ENCODE peak calls at places on chromosomes 3 and 15, in seven cellular contexts. R, H, B, E, U, X and N are unnamed samples. For H3K36me3, the result is how much of the 10 kb centered on the place peaks cover.

GRCh38 chr3:133763797-133764734 is 17.9 kb downstream of the TF start:
- DNase-seq in R (no peak), H (no peak), B (no peak), E (no peak), U (no peak), X (no peak), N (no peak)

GRCh38 chr3:178754852-178755510 is 218.7 kb downstream of the KCNMB2 start:
- DNase-seq in R (no peak), H (no peak), B (no peak), E (no peak), U (no peak), X (no peak), N (no peak)

GRCh38 chr15:50888054-50888453 is 20.4 kb upstream of the AP4E1 start:
- DNase-seq in R (no peak), H (no peak), B (peak), E (no peak), U (no peak), X (no peak), N (no peak)

GRCh38 chr3:194189243-194189791 is 53.4 kb downstream of the HES1 start:
- DNase-seq in R (peak), H (no peak), B (no peak), E (no peak), U (no peak), X (no peak), N (no peak)

GRCh38 chr3:24351779-24352469 is 142.7 kb downstream of the THRB start:
- DNase-seq in R (peak), H (peak), B (no peak), E (no peak), U (no peak), X (no peak), N (peak)

GRCh38 chr15:77024273-77025065 is 29.5 kb downstream of the PSTPIP1 start:
- DNase-seq in R (peak), H (peak), B (peak), E (peak), U (peak), X (no peak), N (peak)

GRCh38 chr3:24156466-24156865 is 211.4 kb downstream of the NR1D2 start:
- DNase-seq in R (no peak), H (no peak), B (peak), E (no peak), U (no peak), X (peak), N (peak)

GRCh38 chr15:43977072-43977884 is 150.5 kb downstream of the WDR76 start:
- DNase-seq in R (no peak), H (no peak), B (no peak), E (no peak), U (no peak), X (peak), N (no peak)

GRCh38 chr3:138202945-138203701 is 16.0 kb downstream of the ARMC8 start:
- DNase-seq in R (no peak), H (no peak), B (no peak), E (no peak), U (no peak), X (no peak), N (no peak)

GRCh38 chr3:123076496-123077418 is 9.9 kb downstream of the PDIA5 start:
- DNase-seq in R (peak), H (no peak), B (no peak), E (peak), U (peak), X (no peak), N (no peak)

GRCh38 chr3:152349397-152349796 is 80.7 kb downstream of the MBNL1 start:
- DNase-seq in R (no peak), H (no peak), B (peak), E (no peak), U (no peak), X (no peak), N (peak)

GRCh38 chr15:83444936-83445335 is 2.2 kb upstream of the SH3GL3 start:
- DNase-seq in R (no peak), H (no peak), B (no peak), E (no peak), U (no peak), X (no peak), N (no peak)

GRCh38 chr3:13234664-13235063 is 161.4 kb upstream of the IQSEC1 start:
- DNase-seq in R (no peak), H (no peak), B (no peak), E (no peak), U (no peak), X (no peak), N (no peak)

GRCh38 chr3:187261541-187261969 is 30.0 kb downstream of the MASP1 start:
- DNase-seq in R (no peak), H (no peak), B (peak), E (no peak), U (no peak), X (no peak), N (peak)

GRCh38 chr15:28986108-28986507 is 100.3 kb downstream of the APBA2 start:
- DNase-seq in R (no peak), H (no peak), B (no peak), E (no peak), U (no peak), X (no peak), N (no peak)

GRCh38 chr3:17140670-17141505 is 256.1 kb downstream of the PLCL2 start:
- DNase-seq in R (peak), H (no peak), B (no peak), E (no peak), U (peak), X (no peak), N (no peak)

GRCh38 chr3:14424711-14425573 is 22.5 kb downstream of the SLC6A6 start:
- DNase-seq in R (no peak), H (no peak), B (peak), E (peak), U (no peak), X (no peak), N (no peak)

GRCh38 chr3:152466784-152467183 is 198.1 kb downstream of the MBNL1 start:
- DNase-seq in R (no peak), H (no peak), B (peak), E (no peak), U (no peak), X (no peak), N (peak)

GRCh38 chr3:197027151-197027895 is 2.3 kb downstream of the MELTF start:
- DNase-seq in R (no peak), H (no peak), B (peak), E (no peak), U (no peak), X (no peak), N (no peak)

GRCh38 chr3:9248232-9249191 is 934 bp downstream of the SRGAP3 start:
- DNase-seq in R (peak), H (peak), B (no peak), E (peak), U (no peak), X (no peak), N (peak)

GRCh38 chr3:62870321-62870720 is 4.9 kb downstream of the CADPS start:
- DNase-seq in R (no peak), H (no peak), B (peak), E (no peak), U (no peak), X (no peak), N (peak)

GRCh38 chr3:52090131-52090548 is 33.8 kb upstream of the DUSP7 start:
- DNase-seq in R (peak), H (no peak), B (peak), E (no peak), U (no peak), X (peak), N (peak)

GRCh38 chr15:94327356-94327936 is 96.1 kb downstream of the MCTP2 start:
- DNase-seq in R (no peak), H (no peak), B (peak), E (no peak), U (no peak), X (peak), N (peak)

GRCh38 chr3:96172917-96173316 is 641.5 kb upstream of the EPHA6 start:
- DNase-seq in R (no peak), H (no peak), B (no peak), E (no peak), U (no peak), X (no peak), N (no peak)

GRCh38 chr3:14253022-14253761 is 74.6 kb downstream of the LSM3 start:
- DNase-seq in R (no peak), H (no peak), B (peak), E (peak), U (no peak), X (no peak), N (peak)

GRCh38 chr3:27554706-27555105 is 70.5 kb upstream of the SLC4A7 start:
- DNase-seq in R (no peak), H (no peak), B (no peak), E (no peak), U (no peak), X (no peak), N (no peak)

GRCh38 chr15:53102483-53102882 is 312.3 kb upstream of the ONECUT1 start:
- DNase-seq in R (no peak), H (no peak), B (no peak), E (no peak), U (no peak), X (no peak), N (no peak)

GRCh38 chr3:143952569-143953069 is 19.0 kb upstream of the DIPK2A start:
- DNase-seq in R (no peak), H (no peak), B (no peak), E (no peak), U (no peak), X (no peak), N (no peak)

GRCh38 chr15:52392008-52392687 is 96.5 kb upstream of the MYO5C start:
- DNase-seq in R (no peak), H (no peak), B (peak), E (no peak), U (no peak), X (no peak), N (peak)

DNA sequence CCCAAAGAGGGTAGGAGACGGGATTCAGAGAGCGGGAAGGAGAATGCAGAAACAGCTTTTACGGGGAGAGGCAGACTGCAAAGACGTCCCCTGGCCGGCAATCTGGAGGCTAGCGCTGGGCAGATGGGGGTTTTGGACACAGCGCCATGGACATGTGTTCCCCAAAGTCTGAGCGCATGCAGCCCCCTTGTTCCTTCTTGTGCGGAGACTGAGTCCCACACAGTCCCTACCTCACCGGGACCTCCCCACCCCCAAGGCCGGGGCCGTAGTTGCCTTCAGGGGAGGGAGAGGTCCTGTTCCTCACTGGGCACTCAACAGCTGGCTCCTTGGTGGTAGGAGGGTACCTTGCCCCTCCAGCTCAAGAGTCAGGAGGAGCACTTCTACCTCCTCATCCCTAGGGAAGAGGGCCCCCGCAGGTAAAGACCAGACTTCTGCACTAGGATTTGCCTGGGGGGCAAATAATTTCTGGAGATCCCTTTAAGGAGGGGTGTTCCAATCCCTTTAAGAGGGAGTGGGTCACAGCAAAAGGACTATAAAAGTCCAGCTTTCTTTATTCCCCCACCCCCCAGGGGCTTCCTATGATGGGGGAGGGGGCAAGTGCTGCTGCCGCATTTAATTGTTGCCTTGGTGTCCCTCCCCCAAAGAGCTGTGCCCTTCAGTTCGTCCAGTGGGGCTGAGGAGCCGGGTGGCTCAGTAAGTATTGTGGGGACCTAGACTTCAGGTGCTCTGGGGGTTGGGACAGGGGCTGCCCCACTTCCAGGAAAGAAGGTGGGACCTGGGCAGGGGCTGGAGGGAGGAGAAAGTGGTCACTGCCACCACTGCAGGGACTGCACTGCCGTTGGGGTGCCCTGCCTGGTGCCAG is 3.6 kb upstream of the BAHD1 start:
- DNase-seq in R (no peak), H (no peak), B (no peak), E (no peak), U (no peak), X (no peak), N (no peak)
- H3K4me3 ChIP-seq in R (peak), H (no peak), B (no peak), E (peak), U (peak), X (no peak), N (no peak)

GRCh38 chr3:45931476-45931875 is 11.8 kb upstream of the CXCR6 start:
- DNase-seq in R (no peak), H (no peak), B (no peak), E (no peak), U (no peak), X (no peak), N (no peak)
- H3K36me3 ChIP-seq in R (under half), H (under half), B (under half), E (under half), U (under half), X (under half), N (under half)

GRCh38 chr15:79206940-79207339 is 75.6 kb upstream of the ANKRD34C start:
- DNase-seq in R (no peak), H (no peak), B (no peak), E (no peak), U (no peak), X (no peak), N (no peak)

GRCh38 chr15:79209116-79209515 is 73.4 kb upstream of the ANKRD34C start:
- DNase-seq in R (no peak), H (no peak), B (no peak), E (no peak), U (peak), X (no peak), N (no peak)

GRCh38 chr15:79209690-79210089 is 72.8 kb upstream of the ANKRD34C start:
- DNase-seq in R (peak), H (no peak), B (no peak), E (no peak), U (no peak), X (no peak), N (no peak)

GRCh38 chr15:79204886-79205285 is 77.6 kb upstream of the ANKRD34C start:
- DNase-seq in R (no peak), H (no peak), B (no peak), E (no peak), U (no peak), X (no peak), N (no peak)

GRCh38 chr15:79208179-79208578 is 74.3 kb upstream of the ANKRD34C start:
- DNase-seq in R (no peak), H (no peak), B (no peak), E (no peak), U (no peak), X (no peak), N (no peak)
- TF ChIP-seq CTCF in R (no peak), H (no peak), B (no peak), E (no peak), U (no peak), X (peak), N (no peak)

GRCh38 chr15:85690546-85691226 is 104.0 kb downstream of the KLHL25 start:
- DNase-seq in R (no peak), H (no peak), B (no peak), E (no peak), U (no peak), X (no peak), N (no peak)

GRCh38 chr15:85691350-85692240 is 103.1 kb downstream of the KLHL25 start:
- DNase-seq in R (no peak), H (no peak), B (no peak), E (peak), U (no peak), X (no peak), N (no peak)

GRCh38 chr15:85693277-85693676 is 101.4 kb downstream of the KLHL25 start:
- DNase-seq in R (no peak), H (no peak), B (no peak), E (no peak), U (no peak), X (no peak), N (no peak)

GRCh38 chr15:85692873-85693272 is 101.9 kb downstream of the KLHL25 start:
- DNase-seq in R (no peak), H (no peak), B (no peak), E (peak), U (no peak), X (no peak), N (no peak)

GRCh38 chr15:85694086-85694485 is 100.6 kb downstream of the KLHL25 start:
- DNase-seq in R (peak), H (no peak), B (no peak), E (no peak), U (no peak), X (no peak), N (no peak)
- H3K4me3 ChIP-seq in R (no peak), H (no peak), B (no peak), E (no peak), U (no peak), X (no peak), N (no peak)

DNA sequence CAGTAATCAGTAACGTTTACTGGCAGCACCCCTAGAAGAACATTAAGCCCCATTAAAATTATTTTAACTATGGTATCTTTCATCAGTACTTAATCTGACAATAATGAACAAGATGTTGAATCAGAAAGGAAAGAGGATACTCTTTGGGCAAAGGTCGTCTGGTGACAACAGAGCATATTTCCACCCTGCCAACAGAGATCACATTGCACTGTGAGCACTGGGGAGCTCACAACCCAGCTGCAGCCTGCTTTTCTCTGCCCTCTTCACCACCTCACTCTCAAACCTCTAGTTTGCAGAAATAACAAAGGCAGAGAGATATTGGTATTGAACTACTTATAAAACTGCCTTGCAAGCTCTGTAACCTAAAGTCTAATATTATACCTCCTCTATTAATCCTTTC is 130.0 kb downstream of the FBN1 start:
- DNase-seq in R (no peak), H (no peak), B (no peak), E (no peak), U (no peak), X (no peak), N (no peak)
- H3K36me3 ChIP-seq in R (under half), H (under half), B (half or more), E (under half), U (under half), X (under half), N (under half)

GRCh38 chr3:172546628-172547214 is 23.5 kb upstream of the TNFSF10 start:
- DNase-seq in R (no peak), H (no peak), B (no peak), E (no peak), U (no peak), X (no peak), N (no peak)
- TF ChIP-seq CTCF in R (no peak), H (no peak), B (no peak), E (no peak), U (no peak), X (no peak), N (no peak)

DNA sequence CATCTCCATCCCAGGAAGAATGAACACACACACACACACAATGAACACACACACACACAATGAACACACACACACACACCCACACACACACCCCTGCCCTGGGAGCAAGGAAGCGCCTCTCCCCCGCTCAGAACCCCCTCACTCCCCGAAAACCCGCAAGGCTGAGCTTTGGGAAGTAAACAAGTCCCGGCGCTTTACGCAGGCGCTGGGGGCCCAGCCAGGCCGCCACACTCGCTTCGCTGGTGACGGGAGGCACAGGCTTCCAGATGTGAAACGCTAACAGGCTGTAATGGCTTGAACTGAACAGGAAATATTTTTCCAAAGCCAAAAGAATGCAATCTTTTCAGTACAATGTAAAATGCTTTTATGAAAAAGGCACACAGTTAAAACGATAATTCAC is 122.7 kb upstream of the IGF1R start:
- DNase-seq in R (peak), H (no peak), B (no peak), E (no peak), U (no peak), X (no peak), N (no peak)
- H3K4me3 ChIP-seq in R (no peak), H (no peak), B (no peak), E (no peak), U (no peak), X (no peak), N (no peak)

GRCh38 chr15:40303576-40303975 is 4.2 kb downstream of the PLCB2 start:
- DNase-seq in R (no peak), H (no peak), B (no peak), E (no peak), U (no peak), X (no peak), N (no peak)

GRCh38 chr15:40300771-40301170 is 7.0 kb downstream of the PLCB2 start:
- DNase-seq in R (no peak), H (no peak), B (no peak), E (no peak), U (no peak), X (no peak), N (no peak)

GRCh38 chr15:40301467-40302179 is 6.1 kb downstream of the PLCB2 start:
- DNase-seq in R (no peak), H (no peak), B (no peak), E (no peak), U (no peak), X (no peak), N (no peak)

GRCh38 chr15:40302288-40302886 is 5.3 kb downstream of the PLCB2 start:
- DNase-seq in R (no peak), H (no peak), B (no peak), E (no peak), U (no peak), X (no peak), N (no peak)

GRCh38 chr15:40302981-40303380 is 4.8 kb downstream of the PLCB2 start:
- DNase-seq in R (no peak), H (no peak), B (no peak), E (no peak), U (no peak), X (no peak), N (no peak)
- H3K36me3 ChIP-seq in R (under half), H (under half), B (under half), E (under half), U (under half), X (under half), N (under half)